ENCODE peak calls at places on chromosome 18, in eight cellular contexts. Z is psoas muscle, V is fibroblast of pulmonary artery, K is tibial nerve, T is brain microvascular endothelial cell, W is lung, L is foreskin fibroblast, C is heart left ventricle. F is an unnamed sample.

GRCh38 chr18:78603584-78603983 is 376.0 kb upstream of the SALL3 start:
- DNase-seq in W (no peak), L (no peak), Z (no peak), T (no peak), C (no peak), K (no peak), V (no peak), F (no peak)

GRCh38 chr18:33184178-33184577 is 256.3 kb downstream of the CCDC178 start:
- DNase-seq in L (no peak), C (no peak), W (no peak), T (no peak), K (no peak), Z (no peak), V (peak), F (peak)

GRCh38 chr18:7637269-7637668 is 70.2 kb downstream of the PTPRM start:
- DNase-seq in V (peak), Z (no peak), C (no peak), T (no peak), W (no peak), L (no peak), K (no peak), F (peak)

GRCh38 chr18:46502444-46502843 is 154.6 kb downstream of the LOXHD1 start:
- DNase-seq in W (no peak), L (no peak), K (no peak), C (no peak), Z (no peak), V (peak), T (no peak), F (peak)

GRCh38 chr18:51621103-51621969 is 423.9 kb upstream of the MEX3C start:
- DNase-seq in T (peak), L (peak), W (peak), V (peak), K (peak), C (peak), Z (no peak), F (peak)

GRCh38 chr18:35592298-35592697 is 10.8 kb downstream of the GALNT1 start:
- DNase-seq in Z (no peak), C (no peak), W (no peak), L (no peak), T (no peak), V (no peak), K (no peak), F (no peak)

GRCh38 chr18:13987956-13988355 is 72.6 kb upstream of the MC2R start:
- DNase-seq in Z (no peak), L (no peak), V (no peak), T (no peak), C (no peak), W (no peak), K (no peak), F (no peak)

GRCh38 chr18:23114911-23115310 is 20.4 kb upstream of the CABLES1 start:
- DNase-seq in K (no peak), W (no peak), C (no peak), L (no peak), V (peak), T (peak), Z (no peak), F (peak)

GRCh38 chr18:73168171-73168570 is 300.4 kb upstream of the NETO1 start:
- DNase-seq in Z (no peak), T (no peak), L (no peak), C (no peak), W (no peak), V (no peak), K (no peak), F (no peak)

GRCh38 chr18:73164430-73164829 is 296.6 kb upstream of the NETO1 start:
- DNase-seq in C (no peak), K (no peak), W (no peak), T (no peak), V (no peak), L (no peak), Z (no peak), F (no peak)

DNA sequence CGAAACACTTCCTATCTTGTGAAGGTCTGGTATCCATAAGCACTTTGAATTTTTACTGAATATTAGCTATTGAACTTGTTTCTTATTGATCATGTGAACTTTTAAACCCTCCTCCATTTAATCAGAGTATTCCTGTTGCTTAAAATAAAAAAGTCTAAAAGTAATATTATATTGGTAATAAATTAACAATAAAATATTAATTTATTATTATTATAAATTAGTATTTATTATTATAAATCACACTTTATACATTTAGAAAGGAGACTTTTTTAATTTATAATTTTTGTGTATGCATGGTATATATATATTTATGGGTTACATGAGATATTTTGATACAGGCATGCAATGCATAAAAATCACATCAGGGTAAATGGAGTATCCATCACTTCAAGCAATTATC is 295.4 kb upstream of the NETO1 start:
- DNase-seq in V (no peak), L (no peak), W (no peak), T (no peak), Z (no peak), C (no peak), K (no peak), F (no peak)
- H3K4me3 ChIP-seq in V (no peak), L (no peak), W (no peak), T (no peak), Z (no peak), C (no peak), K (no peak), F (no peak)

GRCh38 chr18:62802523-62802922 is 87.2 kb downstream of the PHLPP1 start:
- DNase-seq in L (no peak), K (no peak), W (no peak), T (no peak), C (no peak), Z (no peak), V (peak), F (peak)
- TF ChIP-seq CTCF in L (no peak), K (no peak), W (no peak), T (peak), C (peak), Z (no peak), V (peak), F (peak)

GRCh38 chr18:8813621-8814020 is 108.3 kb downstream of the MTCL1 start:
- DNase-seq in V (peak), K (no peak), T (no peak), C (no peak), L (peak), Z (no peak), W (no peak), F (no peak)

GRCh38 chr18:8811115-8811514 is 105.8 kb downstream of the MTCL1 start:
- DNase-seq in W (no peak), K (no peak), L (no peak), T (no peak), Z (no peak), C (no peak), V (no peak), F (no peak)

GRCh38 chr18:8810157-8810556 is 104.8 kb downstream of the MTCL1 start:
- DNase-seq in C (no peak), W (no peak), K (no peak), L (no peak), Z (no peak), T (no peak), V (no peak), F (no peak)

GRCh38 chr18:8814206-8814605 is 108.8 kb downstream of the MTCL1 start:
- DNase-seq in T (peak), Z (no peak), C (no peak), L (no peak), V (peak), W (no peak), K (no peak), F (peak)

DNA sequence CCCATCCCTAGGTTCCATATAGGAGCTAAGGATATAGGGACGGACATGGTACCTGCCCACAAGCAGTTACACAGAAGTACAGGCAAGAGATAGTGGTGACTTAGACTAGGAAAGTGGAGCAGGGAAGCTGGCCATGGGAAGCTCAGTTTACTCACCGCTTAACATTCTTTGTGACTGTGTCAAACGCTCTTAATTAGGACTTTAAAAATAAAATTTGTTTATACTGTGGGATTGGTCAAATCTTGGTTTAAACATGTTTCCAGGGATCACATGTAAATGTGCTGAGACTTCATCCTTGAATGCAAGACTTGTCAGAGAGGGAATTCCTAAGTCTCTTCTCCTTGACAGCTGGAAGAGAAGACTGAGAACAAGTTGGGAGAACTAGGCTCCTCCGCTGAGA is 107.3 kb downstream of the MTCL1 start:
- DNase-seq in L (peak), Z (no peak), W (no peak), T (no peak), V (no peak), C (no peak), K (no peak), F (no peak)
- H3K4me3 ChIP-seq in L (no peak), Z (no peak), W (no peak), T (no peak), V (no peak), C (no peak), K (no peak), F (no peak)

GRCh38 chr18:37658894-37659293 is 93.3 kb upstream of the CELF4 start:
- DNase-seq in T (no peak), C (no peak), K (no peak), Z (no peak), W (no peak), V (no peak), L (no peak), F (no peak)
- TF ChIP-seq CTCF in T (no peak), C (no peak), K (no peak), Z (no peak), W (no peak), V (no peak), L (no peak), F (no peak)

GRCh38 chr18:61334491-61334850 is 1.2 kb downstream of the CDH20 start:
- DNase-seq in K (no peak), T (no peak), W (no peak), L (no peak), Z (no peak), V (no peak), C (no peak), F (peak)
- H3K4me3 ChIP-seq in K (peak), T (peak), W (no peak), L (peak), Z (peak), V (peak), C (peak), F (peak)

DNA sequence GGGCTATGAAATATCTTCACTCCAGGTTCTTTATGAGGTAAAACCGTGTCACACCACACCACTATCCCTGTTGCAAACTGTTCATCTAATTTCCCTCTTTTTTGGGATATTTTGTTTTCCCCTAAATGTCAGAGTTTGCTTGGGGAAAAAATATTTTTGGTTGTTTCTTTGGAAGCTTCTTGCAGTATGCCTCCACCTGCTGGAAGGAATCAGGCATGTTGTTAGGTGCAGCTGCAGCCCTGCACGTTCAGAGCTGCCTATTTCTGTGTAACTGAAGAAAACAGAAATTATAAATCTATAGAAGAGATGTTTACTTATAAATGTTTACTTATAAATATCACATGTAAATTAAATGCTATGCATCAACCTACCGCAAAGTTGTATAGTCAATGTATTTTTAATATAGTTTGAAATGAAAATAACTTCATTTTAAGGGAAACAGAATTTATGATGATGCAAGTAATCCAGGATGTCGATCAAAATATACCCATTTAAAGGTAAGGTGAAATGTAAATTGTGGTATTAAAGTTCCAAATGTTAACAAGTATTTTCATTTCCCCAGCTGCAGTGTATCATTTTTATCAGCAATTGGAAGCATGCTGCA is 238.0 kb downstream of the ZNF516 start:
- DNase-seq in L (peak), K (peak), V (peak), W (no peak), T (peak), Z (no peak), C (no peak), F (peak)
- TF ChIP-seq CTCF in L (peak), K (peak), V (peak), W (peak), T (peak), Z (peak), C (peak), F (peak)

GRCh38 chr18:11908182-11909080 is at the start of gene MPPE1:
- DNase-seq in V (peak), K (peak), Z (peak), L (peak), T (peak), C (peak), W (peak), F (peak)

GRCh38 chr18:11906181-11906580 is 1.9 kb downstream of the MPPE1 start:
- DNase-seq in L (no peak), C (no peak), T (no peak), V (no peak), K (no peak), Z (no peak), W (no peak), F (no peak)

GRCh38 chr18:11902522-11903292 is 5.4 kb downstream of the MPPE1 start:
- DNase-seq in T (no peak), W (no peak), L (peak), K (no peak), C (no peak), Z (no peak), V (peak), F (peak)

GRCh38 chr18:11906926-11907874 is 917 bp downstream of the MPPE1 start:
- DNase-seq in Z (no peak), K (no peak), C (no peak), V (peak), T (no peak), W (no peak), L (no peak), F (no peak)

DNA sequence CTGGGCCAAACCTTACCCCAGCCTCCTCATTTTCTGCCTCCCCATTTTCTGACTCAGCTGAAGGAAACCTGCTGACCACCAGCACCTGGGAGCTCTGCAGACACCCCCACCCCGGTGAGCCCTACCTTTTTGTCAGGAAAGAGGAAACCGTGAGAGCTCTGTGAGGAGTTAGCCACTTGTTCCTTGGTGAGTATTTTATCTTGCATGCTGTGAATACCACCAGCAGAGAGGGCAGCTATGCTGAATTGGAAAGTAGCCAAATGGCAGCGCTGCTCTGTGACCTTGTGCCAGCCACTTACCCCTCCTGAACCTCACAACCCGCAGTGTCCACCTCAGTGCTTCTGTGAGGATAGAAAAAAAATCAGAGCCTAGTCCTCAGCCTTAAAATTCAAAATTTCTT is 2.5 kb downstream of the MPPE1 start:
- DNase-seq in T (no peak), C (no peak), K (no peak), L (no peak), V (no peak), Z (no peak), W (no peak), F (no peak)
- H3K4me3 ChIP-seq in T (no peak), C (no peak), K (no peak), L (no peak), V (no peak), Z (no peak), W (no peak), F (no peak)

GRCh38 chr18:38367473-38367872 is 801.9 kb upstream of the CELF4 start:
- DNase-seq in C (no peak), L (no peak), K (no peak), V (peak), W (no peak), Z (no peak), T (no peak), F (no peak)
- TF ChIP-seq CTCF in C (no peak), L (no peak), K (no peak), V (peak), W (no peak), Z (no peak), T (no peak), F (no peak)

F was measured in cardiac muscle cell.